ENCODE peak calls at places on chromosomes 16 and 17, in ten cellular contexts. One of them, this sample, is unnamed. For H3K36me3, the result is how much of the 10 kb centered on the place peaks cover.

GRCh38 chr16:85969591-85969990 is 70.6 kb downstream of the IRF8 start:
- DNase-seq in GM23338: no peak
- DNase-seq in heart left ventricle: no peak
- DNase-seq in stomach: no peak
- DNase-seq in body of pancreas: no peak
- DNase-seq in tibial nerve: no peak
- DNase-seq in PC-3: no peak
- DNase-seq in cardiac muscle cell: no peak
- DNase-seq in GM23248: no peak
- DNase-seq in CD4-positive, CD25-positive, alpha-beta regulatory T cell: no peak
- DNase-seq in this sample: no peak

GRCh38 chr17:8837438-8838075 is 29.9 kb downstream of the PIK3R6 start:
- DNase-seq in stomach: no peak
- DNase-seq in GM23248: no peak
- DNase-seq in CD4-positive, CD25-positive, alpha-beta regulatory T cell: no peak
- DNase-seq in PC-3: peak
- DNase-seq in heart left ventricle: no peak
- DNase-seq in body of pancreas: peak
- DNase-seq in cardiac muscle cell: no peak
- DNase-seq in GM23338: no peak
- DNase-seq in tibial nerve: no peak
- DNase-seq in this sample: peak

GRCh38 chr16:19008245-19008644 is 24.5 kb downstream of the TMC7 start:
- DNase-seq in GM23248: peak
- DNase-seq in PC-3: peak
- DNase-seq in tibial nerve: no peak
- DNase-seq in body of pancreas: no peak
- DNase-seq in GM23338: no peak
- DNase-seq in cardiac muscle cell: no peak
- DNase-seq in heart left ventricle: no peak
- DNase-seq in CD4-positive, CD25-positive, alpha-beta regulatory T cell: no peak
- DNase-seq in stomach: no peak
- DNase-seq in this sample: no peak

GRCh38 chr17:66541461-66542182 is 239.2 kb downstream of the PRKCA start:
- DNase-seq in heart left ventricle: peak
- DNase-seq in body of pancreas: no peak
- DNase-seq in stomach: no peak
- DNase-seq in tibial nerve: no peak
- DNase-seq in GM23248: no peak
- DNase-seq in cardiac muscle cell: no peak
- DNase-seq in GM23338: no peak
- DNase-seq in CD4-positive, CD25-positive, alpha-beta regulatory T cell: peak
- DNase-seq in PC-3: peak
- DNase-seq in this sample: no peak

GRCh38 chr17:44331249-44331760 is 6.7 kb upstream of the SLC25A39 start:
- DNase-seq in CD4-positive, CD25-positive, alpha-beta regulatory T cell: peak
- DNase-seq in tibial nerve: no peak
- DNase-seq in body of pancreas: peak
- DNase-seq in GM23338: peak
- DNase-seq in PC-3: peak
- DNase-seq in GM23248: peak
- DNase-seq in cardiac muscle cell: peak
- DNase-seq in heart left ventricle: peak
- DNase-seq in stomach: peak
- DNase-seq in this sample: peak

GRCh38 chr17:64236827-64237403 is 26.1 kb downstream of the TEX2 start:
- DNase-seq in tibial nerve: no peak
- DNase-seq in PC-3: peak
- DNase-seq in cardiac muscle cell: no peak
- DNase-seq in body of pancreas: no peak
- DNase-seq in CD4-positive, CD25-positive, alpha-beta regulatory T cell: peak
- DNase-seq in stomach: no peak
- DNase-seq in GM23338: peak
- DNase-seq in heart left ventricle: no peak
- DNase-seq in GM23248: no peak
- DNase-seq in this sample: no peak

GRCh38 chr16:9980981-9981380 is 201.2 kb downstream of the GRIN2A start:
- DNase-seq in heart left ventricle: no peak
- DNase-seq in cardiac muscle cell: no peak
- DNase-seq in PC-3: no peak
- DNase-seq in stomach: no peak
- DNase-seq in CD4-positive, CD25-positive, alpha-beta regulatory T cell: no peak
- DNase-seq in GM23248: no peak
- DNase-seq in body of pancreas: no peak
- DNase-seq in GM23338: peak
- DNase-seq in tibial nerve: no peak
- DNase-seq in this sample: no peak

GRCh38 chr16:50709061-50709695 is 15.8 kb downstream of the NOD2 start:
- DNase-seq in stomach: no peak
- DNase-seq in cardiac muscle cell: no peak
- DNase-seq in PC-3: no peak
- DNase-seq in GM23338: no peak
- DNase-seq in GM23248: no peak
- DNase-seq in CD4-positive, CD25-positive, alpha-beta regulatory T cell: no peak
- DNase-seq in body of pancreas: peak
- DNase-seq in heart left ventricle: no peak
- DNase-seq in tibial nerve: no peak
- DNase-seq in this sample: no peak

GRCh38 chr17:58156839-58157803 is 8.9 kb downstream of the OR4D1 start:
- DNase-seq in GM23338: peak
- DNase-seq in PC-3: no peak
- DNase-seq in CD4-positive, CD25-positive, alpha-beta regulatory T cell: peak
- DNase-seq in stomach: no peak
- DNase-seq in cardiac muscle cell: peak
- DNase-seq in heart left ventricle: peak
- DNase-seq in body of pancreas: peak
- DNase-seq in tibial nerve: no peak
- DNase-seq in GM23248: peak
- DNase-seq in this sample: no peak

GRCh38 chr17:48499248-48499647 is 31.6 kb downstream of the HOXB1 start:
- DNase-seq in CD4-positive, CD25-positive, alpha-beta regulatory T cell: no peak
- DNase-seq in heart left ventricle: no peak
- DNase-seq in stomach: no peak
- DNase-seq in cardiac muscle cell: no peak
- DNase-seq in GM23248: peak
- DNase-seq in tibial nerve: no peak
- DNase-seq in PC-3: peak
- DNase-seq in GM23338: no peak
- DNase-seq in body of pancreas: no peak
- DNase-seq in this sample: no peak

DNA sequence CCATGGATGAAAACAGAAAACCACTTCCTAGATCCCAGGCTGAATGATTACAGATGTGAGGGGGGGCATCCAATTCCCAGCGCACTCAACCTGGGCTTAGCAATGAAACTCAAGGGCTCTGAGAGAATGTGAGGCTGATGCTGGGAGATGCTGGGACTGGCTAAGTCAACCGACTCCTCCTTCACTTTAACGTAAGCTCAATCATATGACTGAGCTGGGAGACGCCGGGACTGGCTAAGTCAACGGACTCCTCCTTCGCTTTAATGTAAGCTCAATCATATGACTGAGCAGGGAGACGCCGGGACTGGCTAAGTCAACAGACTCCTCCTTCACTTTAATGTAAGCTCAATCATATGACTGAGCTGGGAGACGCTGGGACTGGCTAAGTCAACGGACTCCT is 179.5 kb downstream of the VPS53 start:
- DNase-seq in CD4-positive, CD25-positive, alpha-beta regulatory T cell: no peak
- DNase-seq in GM23248: no peak
- DNase-seq in body of pancreas: no peak
- DNase-seq in tibial nerve: no peak
- DNase-seq in stomach: no peak
- DNase-seq in PC-3: no peak
- DNase-seq in GM23338: no peak
- DNase-seq in heart left ventricle: no peak
- DNase-seq in cardiac muscle cell: no peak
- DNase-seq in this sample: no peak
- H3K27ac ChIP-seq in CD4-positive, CD25-positive, alpha-beta regulatory T cell: no peak
- H3K27ac ChIP-seq in GM23248: no peak
- H3K27ac ChIP-seq in body of pancreas: no peak
- H3K27ac ChIP-seq in tibial nerve: no peak
- H3K27ac ChIP-seq in stomach: no peak
- H3K27ac ChIP-seq in PC-3: no peak
- H3K27ac ChIP-seq in GM23338: no peak
- H3K27ac ChIP-seq in heart left ventricle: peak
- H3K27ac ChIP-seq in cardiac muscle cell: no peak
- H3K27ac ChIP-seq in this sample: no peak

GRCh38 chr17:1469231-1469852 is 13.3 kb upstream of the CRK start:
- DNase-seq in GM23248: no peak
- DNase-seq in cardiac muscle cell: peak
- DNase-seq in stomach: no peak
- DNase-seq in GM23338: peak
- DNase-seq in heart left ventricle: no peak
- DNase-seq in tibial nerve: no peak
- DNase-seq in CD4-positive, CD25-positive, alpha-beta regulatory T cell: no peak
- DNase-seq in PC-3: no peak
- DNase-seq in body of pancreas: no peak
- DNase-seq in this sample: no peak

GRCh38 chr17:1470071-1470773 is 14.2 kb upstream of the CRK start:
- DNase-seq in cardiac muscle cell: no peak
- DNase-seq in CD4-positive, CD25-positive, alpha-beta regulatory T cell: no peak
- DNase-seq in GM23248: no peak
- DNase-seq in tibial nerve: no peak
- DNase-seq in heart left ventricle: no peak
- DNase-seq in body of pancreas: no peak
- DNase-seq in GM23338: no peak
- DNase-seq in PC-3: no peak
- DNase-seq in stomach: no peak
- DNase-seq in this sample: no peak

GRCh38 chr17:1470774-1471462 is 14.9 kb upstream of the CRK start:
- DNase-seq in heart left ventricle: no peak
- DNase-seq in PC-3: no peak
- DNase-seq in GM23338: no peak
- DNase-seq in tibial nerve: no peak
- DNase-seq in cardiac muscle cell: no peak
- DNase-seq in GM23248: no peak
- DNase-seq in CD4-positive, CD25-positive, alpha-beta regulatory T cell: no peak
- DNase-seq in body of pancreas: no peak
- DNase-seq in stomach: no peak
- DNase-seq in this sample: no peak

GRCh38 chr17:1467258-1467657 is 11.2 kb upstream of the CRK start:
- DNase-seq in GM23338: no peak
- DNase-seq in GM23248: no peak
- DNase-seq in tibial nerve: no peak
- DNase-seq in PC-3: no peak
- DNase-seq in heart left ventricle: no peak
- DNase-seq in body of pancreas: no peak
- DNase-seq in cardiac muscle cell: no peak
- DNase-seq in stomach: no peak
- DNase-seq in CD4-positive, CD25-positive, alpha-beta regulatory T cell: no peak
- DNase-seq in this sample: no peak

GRCh38 chr17:1467898-1468492 is 12.0 kb upstream of the CRK start:
- DNase-seq in PC-3: no peak
- DNase-seq in body of pancreas: peak
- DNase-seq in heart left ventricle: no peak
- DNase-seq in GM23338: peak
- DNase-seq in cardiac muscle cell: no peak
- DNase-seq in GM23248: no peak
- DNase-seq in stomach: no peak
- DNase-seq in tibial nerve: no peak
- DNase-seq in CD4-positive, CD25-positive, alpha-beta regulatory T cell: no peak
- DNase-seq in this sample: no peak
- H3K36me3 ChIP-seq in PC-3: under half
- H3K36me3 ChIP-seq in body of pancreas: under half
- H3K36me3 ChIP-seq in heart left ventricle: half or more
- H3K36me3 ChIP-seq in GM23338: under half
- H3K36me3 ChIP-seq in cardiac muscle cell: under half
- H3K36me3 ChIP-seq in GM23248: under half
- H3K36me3 ChIP-seq in stomach: half or more
- H3K36me3 ChIP-seq in tibial nerve: under half
- H3K36me3 ChIP-seq in CD4-positive, CD25-positive, alpha-beta regulatory T cell: under half
- H3K36me3 ChIP-seq in this sample: half or more

GRCh38 chr17:77462553-77463497 is 322.1 kb downstream of the SEC14L1 start:
- DNase-seq in CD4-positive, CD25-positive, alpha-beta regulatory T cell: no peak
- DNase-seq in GM23248: no peak
- DNase-seq in cardiac muscle cell: no peak
- DNase-seq in stomach: no peak
- DNase-seq in body of pancreas: no peak
- DNase-seq in GM23338: no peak
- DNase-seq in tibial nerve: no peak
- DNase-seq in PC-3: no peak
- DNase-seq in heart left ventricle: no peak
- DNase-seq in this sample: no peak

GRCh38 chr17:77462101-77462500 is 321.3 kb downstream of the SEC14L1 start:
- DNase-seq in GM23338: no peak
- DNase-seq in body of pancreas: no peak
- DNase-seq in GM23248: no peak
- DNase-seq in cardiac muscle cell: no peak
- DNase-seq in stomach: no peak
- DNase-seq in PC-3: no peak
- DNase-seq in tibial nerve: no peak
- DNase-seq in CD4-positive, CD25-positive, alpha-beta regulatory T cell: peak
- DNase-seq in heart left ventricle: peak
- DNase-seq in this sample: no peak

GRCh38 chr17:77459018-77459755 is 318.4 kb downstream of the SEC14L1 start:
- DNase-seq in stomach: no peak
- DNase-seq in PC-3: no peak
- DNase-seq in GM23338: no peak
- DNase-seq in CD4-positive, CD25-positive, alpha-beta regulatory T cell: no peak
- DNase-seq in cardiac muscle cell: no peak
- DNase-seq in GM23248: no peak
- DNase-seq in body of pancreas: no peak
- DNase-seq in tibial nerve: no peak
- DNase-seq in heart left ventricle: peak
- DNase-seq in this sample: no peak

GRCh38 chr17:77460514-77461046 is 319.8 kb downstream of the SEC14L1 start:
- DNase-seq in heart left ventricle: peak
- DNase-seq in body of pancreas: no peak
- DNase-seq in GM23338: no peak
- DNase-seq in tibial nerve: no peak
- DNase-seq in stomach: no peak
- DNase-seq in cardiac muscle cell: no peak
- DNase-seq in GM23248: no peak
- DNase-seq in PC-3: no peak
- DNase-seq in CD4-positive, CD25-positive, alpha-beta regulatory T cell: no peak
- DNase-seq in this sample: no peak

GRCh38 chr17:77461277-77462057 is 320.7 kb downstream of the SEC14L1 start:
- DNase-seq in CD4-positive, CD25-positive, alpha-beta regulatory T cell: peak
- DNase-seq in cardiac muscle cell: no peak
- DNase-seq in PC-3: no peak
- DNase-seq in GM23338: no peak
- DNase-seq in tibial nerve: no peak
- DNase-seq in heart left ventricle: peak
- DNase-seq in stomach: no peak
- DNase-seq in GM23248: no peak
- DNase-seq in body of pancreas: no peak
- DNase-seq in this sample: no peak
- H3K27ac ChIP-seq in CD4-positive, CD25-positive, alpha-beta regulatory T cell: peak
- H3K27ac ChIP-seq in cardiac muscle cell: peak
- H3K27ac ChIP-seq in PC-3: no peak
- H3K27ac ChIP-seq in GM23338: peak
- H3K27ac ChIP-seq in tibial nerve: peak
- H3K27ac ChIP-seq in heart left ventricle: peak
- H3K27ac ChIP-seq in stomach: peak
- H3K27ac ChIP-seq in GM23248: no peak
- H3K27ac ChIP-seq in body of pancreas: peak
- H3K27ac ChIP-seq in this sample: peak

DNA sequence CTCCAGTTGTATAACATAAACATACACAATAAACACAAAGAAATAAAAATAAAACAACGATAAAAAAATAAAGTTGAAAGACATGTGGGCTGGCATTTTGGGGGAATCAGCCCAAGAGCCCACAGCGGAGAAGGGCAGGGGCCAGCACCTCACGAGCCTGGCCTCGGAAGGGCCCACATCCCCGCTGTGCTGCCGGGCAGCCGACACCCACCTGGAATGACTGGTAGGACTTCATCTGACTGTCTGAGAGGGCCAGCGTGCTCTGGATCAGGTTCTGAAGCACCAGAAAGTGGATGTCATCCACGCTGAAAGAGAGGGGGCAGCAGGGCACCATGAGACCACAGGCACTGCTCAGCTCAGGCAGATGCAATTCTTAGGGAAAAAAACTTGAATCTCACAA is 73.5 kb downstream of the GTF3C1 start:
- DNase-seq in GM23248: no peak
- DNase-seq in body of pancreas: no peak
- DNase-seq in heart left ventricle: no peak
- DNase-seq in CD4-positive, CD25-positive, alpha-beta regulatory T cell: no peak
- DNase-seq in stomach: no peak
- DNase-seq in PC-3: no peak
- DNase-seq in cardiac muscle cell: no peak
- DNase-seq in GM23338: no peak
- DNase-seq in tibial nerve: no peak
- DNase-seq in this sample: no peak
- H3K36me3 ChIP-seq in GM23248: under half
- H3K36me3 ChIP-seq in body of pancreas: under half
- H3K36me3 ChIP-seq in heart left ventricle: half or more
- H3K36me3 ChIP-seq in CD4-positive, CD25-positive, alpha-beta regulatory T cell: half or more
- H3K36me3 ChIP-seq in stomach: half or more
- H3K36me3 ChIP-seq in PC-3: under half
- H3K36me3 ChIP-seq in cardiac muscle cell: half or more
- H3K36me3 ChIP-seq in GM23338: under half
- H3K36me3 ChIP-seq in tibial nerve: under half
- H3K36me3 ChIP-seq in this sample: half or more